ENCODE peak calls at places on chromosomes 7 and 10, in five cellular contexts. One of them, this sample, is unnamed.

GRCh38 chr10:93742633-93743349 is 14.9 kb upstream of the LGI1 start:
- DNase-seq in activated T-cell treated with anti-CD3 and anti-CD28 coated beads, Interleukin-2, amount 50 U/mL, for 72 hours: no peak
- DNase-seq in fibroblast of the conjunctiva: no peak
- DNase-seq in choroid plexus epithelial cell: no peak
- DNase-seq in H4: no peak
- DNase-seq in this sample: no peak

GRCh38 chr7:4171029-4171786 is 510.9 kb upstream of the FOXK1 start:
- DNase-seq in activated T-cell treated with anti-CD3 and anti-CD28 coated beads, Interleukin-2, amount 50 U/mL, for 72 hours: no peak
- DNase-seq in fibroblast of the conjunctiva: no peak
- DNase-seq in choroid plexus epithelial cell: no peak
- DNase-seq in H4: no peak
- DNase-seq in this sample: no peak

GRCh38 chr7:154409703-154410311 is 357.6 kb downstream of the DPP6 start:
- DNase-seq in activated T-cell treated with anti-CD3 and anti-CD28 coated beads, Interleukin-2, amount 50 U/mL, for 72 hours: no peak
- DNase-seq in fibroblast of the conjunctiva: no peak
- DNase-seq in choroid plexus epithelial cell: peak; percentile 12
- DNase-seq in H4: no peak
- DNase-seq in this sample: peak; percentile 23

GRCh38 chr10:78578929-78579328 is 489.8 kb upstream of the ZMIZ1 start:
- DNase-seq in activated T-cell treated with anti-CD3 and anti-CD28 coated beads, Interleukin-2, amount 50 U/mL, for 72 hours: peak; percentile 76
- DNase-seq in fibroblast of the conjunctiva: no peak
- DNase-seq in choroid plexus epithelial cell: no peak
- DNase-seq in H4: no peak
- DNase-seq in this sample: peak; percentile 24

GRCh38 chr7:158111906-158112570 is 475.6 kb downstream of the PTPRN2 start:
- DNase-seq in activated T-cell treated with anti-CD3 and anti-CD28 coated beads, Interleukin-2, amount 50 U/mL, for 72 hours: no peak
- DNase-seq in fibroblast of the conjunctiva: no peak
- DNase-seq in choroid plexus epithelial cell: no peak
- DNase-seq in H4: no peak
- DNase-seq in this sample: no peak

GRCh38 chr7:73701357-73701995 is 18.0 kb downstream of the STX1A start:
- DNase-seq in activated T-cell treated with anti-CD3 and anti-CD28 coated beads, Interleukin-2, amount 50 U/mL, for 72 hours: peak; percentile 48
- DNase-seq in fibroblast of the conjunctiva: peak; percentile 35
- DNase-seq in choroid plexus epithelial cell: peak; percentile 72
- DNase-seq in H4: peak; percentile 76
- DNase-seq in this sample: peak; percentile 60

GRCh38 chr10:97744405-97745035 is 7.6 kb downstream of the ZFYVE27 start:
- DNase-seq in activated T-cell treated with anti-CD3 and anti-CD28 coated beads, Interleukin-2, amount 50 U/mL, for 72 hours: no peak
- DNase-seq in fibroblast of the conjunctiva: no peak
- DNase-seq in choroid plexus epithelial cell: no peak
- DNase-seq in H4: no peak
- DNase-seq in this sample: no peak

GRCh38 chr10:17607603-17608332 is 9.4 kb downstream of the HACD1 start:
- DNase-seq in activated T-cell treated with anti-CD3 and anti-CD28 coated beads, Interleukin-2, amount 50 U/mL, for 72 hours: peak; percentile 5
- DNase-seq in fibroblast of the conjunctiva: peak; percentile 55
- DNase-seq in choroid plexus epithelial cell: peak; percentile 78
- DNase-seq in H4: peak; percentile 39
- DNase-seq in this sample: peak; percentile 75

GRCh38 chr10:122163182-122164027 is 107.7 kb upstream of the BTBD16 start:
- DNase-seq in activated T-cell treated with anti-CD3 and anti-CD28 coated beads, Interleukin-2, amount 50 U/mL, for 72 hours: no peak
- DNase-seq in fibroblast of the conjunctiva: no peak
- DNase-seq in choroid plexus epithelial cell: no peak
- DNase-seq in H4: no peak
- DNase-seq in this sample: peak; percentile 71

GRCh38 chr10:93917814-93918213 is 24.0 kb downstream of the SLC35G1 start:
- DNase-seq in activated T-cell treated with anti-CD3 and anti-CD28 coated beads, Interleukin-2, amount 50 U/mL, for 72 hours: no peak
- DNase-seq in fibroblast of the conjunctiva: no peak
- DNase-seq in choroid plexus epithelial cell: no peak
- DNase-seq in H4: no peak
- DNase-seq in this sample: no peak